ENCODE peak calls at places on chromosomes 11 and 22, in six cellular contexts. J is endothelial cell, N is fibroblast of the aortic adventitia, S is neural progenitor cell, F is adrenal gland, O is PC-3. X is an unnamed sample.

GRCh38 chr11:65479184-65480145 is 19.4 kb upstream of the MALAT1 start:
- DNase-seq in S (peak; percentile 74), F (no peak), O (no peak), J (no peak), N (peak; percentile 99), X (peak; percentile 22)

GRCh38 chr11:23897453-23898289 is 599.2 kb upstream of the LUZP2 start:
- DNase-seq in J (no peak), N (peak; percentile 55), F (no peak), O (peak; percentile 1), S (no peak), X (no peak)

GRCh38 chr11:90704510-90704909 is 481.7 kb upstream of the CHORDC1 start:
- DNase-seq in F (no peak), O (no peak), J (no peak), N (no peak), S (no peak), X (no peak)

GRCh38 chr11:64804346-64805210 is 1.6 kb upstream of the MAP4K2 start:
- DNase-seq in N (no peak), O (no peak), J (no peak), F (no peak), S (peak; percentile 41), X (no peak)

GRCh38 chr11:58498464-58498863 is 9.4 kb downstream of the OR5B21 start:
- DNase-seq in F (no peak), N (peak; percentile 11), S (no peak), O (no peak), J (no peak), X (no peak)

GRCh38 chr11:114256898-114257286 is 39.3 kb upstream of the NNMT start:
- DNase-seq in N (no peak), S (no peak), J (no peak), O (no peak), F (no peak), X (no peak)

GRCh38 chr22:25655536-25655935 is 86.5 kb upstream of the MYO18B start:
- DNase-seq in J (no peak), O (no peak), S (no peak), N (no peak), F (no peak), X (no peak)

GRCh38 chr11:110184974-110185597 is 91.9 kb downstream of the ZC3H12C start:
- DNase-seq in F (peak; percentile 71), N (peak; percentile 43), O (peak; percentile 82), J (no peak), S (no peak), X (no peak)

GRCh38 chr11:120058931-120059330 is 79.0 kb downstream of the TRIM29 start:
- DNase-seq in F (no peak), N (no peak), S (no peak), J (no peak), O (no peak), X (no peak)

GRCh38 chr11:13102865-13103539 is 93.9 kb downstream of the RASSF10 start:
- DNase-seq in N (no peak), J (no peak), S (no peak), O (no peak), F (no peak), X (no peak)

GRCh38 chr22:20641198-20641892 is 132.6 kb upstream of the SERPIND1 start:
- DNase-seq in N (no peak), O (no peak), F (no peak), S (no peak), J (no peak), X (no peak)

GRCh38 chr22:27474711-27475547 is 326.6 kb downstream of the MN1 start:
- DNase-seq in F (no peak), J (no peak), S (no peak), O (peak; percentile 97), N (peak; percentile 87), X (no peak)

GRCh38 chr11:118645066-118645715 is 34.3 kb downstream of the TREH start:
- DNase-seq in F (no peak), O (no peak), N (no peak), J (no peak), S (no peak), X (no peak)

GRCh38 chr11:90997241-90997640 is 774.4 kb upstream of the CHORDC1 start:
- DNase-seq in J (no peak), N (no peak), F (no peak), O (no peak), S (no peak), X (no peak)

GRCh38 chr22:40635940-40636379 is 559 bp downstream of the MRTFA start:
- DNase-seq in F (peak; percentile 40), S (no peak), O (no peak), N (peak; percentile 14), J (no peak), X (no peak)

GRCh38 chr11:130651266-130651855 is 202.9 kb downstream of the ADAMTS15 start:
- DNase-seq in S (peak; percentile 43), F (no peak), O (no peak), N (no peak), J (no peak), X (no peak)

GRCh38 chr11:79179087-79179486 is 261.7 kb downstream of the TENM4 start:
- DNase-seq in F (no peak), J (no peak), N (peak; percentile 11), S (no peak), O (no peak), X (no peak)

GRCh38 chr22:26550498-26551033 is 38.3 kb upstream of the TFIP11 start:
- DNase-seq in J (no peak), O (peak; percentile 3), N (peak; percentile 89), S (peak; percentile 55), F (peak; percentile 71), X (no peak)

DNA sequence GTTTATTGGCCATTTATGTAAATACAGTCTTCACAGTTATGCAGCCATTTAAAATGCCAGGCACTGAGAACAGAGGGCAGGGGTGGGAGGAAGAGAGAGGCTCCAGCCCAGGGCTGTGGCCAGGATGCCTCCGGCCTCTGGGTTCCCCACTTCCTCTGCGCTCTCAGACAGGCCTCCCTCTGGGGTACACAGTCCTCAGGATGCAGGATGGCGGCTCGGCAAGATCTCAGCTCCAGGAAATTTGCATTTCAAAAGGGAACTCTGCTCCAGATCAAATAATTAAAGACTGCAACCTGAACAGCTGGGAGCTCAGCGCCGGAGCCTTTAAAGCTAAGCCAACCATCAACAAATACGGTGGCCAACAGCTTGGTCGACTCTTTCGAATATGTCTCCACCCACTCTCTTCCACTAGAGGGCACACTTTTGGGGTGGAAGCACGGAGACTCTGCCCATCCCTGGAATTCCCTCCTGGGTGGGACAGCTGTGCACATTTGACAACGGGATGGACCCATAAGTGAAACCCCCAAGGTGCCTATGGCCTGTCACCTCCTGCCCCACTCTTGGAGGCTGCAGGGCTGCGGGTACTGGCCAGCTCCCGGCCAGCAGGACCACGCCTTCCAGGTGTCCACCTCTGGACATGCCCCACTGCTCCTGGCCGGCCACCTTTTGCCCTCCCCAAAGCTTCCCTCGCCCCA is 1044.7 kb downstream of the BRD1 start:
- DNase-seq in S (peak; percentile 73), O (no peak), N (no peak), F (peak; percentile 2), J (peak; percentile 44), X (peak; percentile 8)
- TF ChIP-seq CTCF in S (peak; percentile 70), O (peak; percentile 22), N (no peak), F (no peak), J (peak; percentile 68), X (no peak)

GRCh38 chr11:69050592-69051380 is 2.1 kb downstream of the TPCN2 start:
- DNase-seq in S (no peak), F (no peak), N (no peak), O (no peak), J (no peak), X (no peak)
- TF ChIP-seq CTCF in S (no peak), F (no peak), N (no peak), O (no peak), J (no peak), X (no peak)

DNA sequence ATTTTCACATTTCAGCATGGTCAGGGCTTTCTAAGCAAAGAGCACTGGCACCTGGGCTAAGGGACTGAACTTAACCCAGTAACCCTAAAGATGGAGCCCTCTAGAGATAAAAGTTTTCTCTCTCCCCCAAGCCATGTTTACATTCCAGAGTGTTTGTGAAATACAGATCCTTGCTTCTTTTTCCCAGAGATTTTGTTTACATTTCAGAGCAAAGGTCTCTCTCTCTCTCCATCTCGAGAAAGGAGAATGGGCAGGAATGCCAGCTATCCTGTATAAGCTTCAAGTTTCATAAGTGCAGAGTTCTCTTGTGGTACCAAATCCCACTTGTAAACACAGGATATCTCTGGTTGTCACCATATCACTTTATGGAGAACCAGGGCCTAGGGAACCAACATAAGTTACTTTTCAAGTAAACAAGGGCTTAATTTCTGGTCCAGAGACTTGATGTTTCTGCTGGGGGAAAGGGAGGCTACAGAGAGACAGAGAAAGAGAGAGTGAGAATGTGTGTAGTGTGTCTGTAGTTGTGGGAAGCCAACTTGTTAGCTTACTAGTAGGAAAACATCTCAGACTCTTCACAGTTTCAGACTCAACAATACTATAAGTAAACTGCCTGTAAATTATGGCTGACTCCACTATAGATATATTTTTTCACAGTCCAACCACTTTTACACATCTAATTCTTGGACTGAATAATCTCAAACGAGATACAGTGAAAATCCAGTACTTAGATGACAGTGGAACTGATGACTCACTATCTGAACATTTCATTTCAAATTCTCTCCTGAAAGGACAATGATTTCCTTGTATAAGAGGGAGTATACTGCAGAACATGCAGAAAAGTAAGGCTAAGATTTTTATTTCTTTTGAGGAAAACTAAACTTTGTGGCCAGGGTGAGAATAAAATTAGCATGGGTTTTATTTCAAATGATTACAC is 76.2 kb downstream of the ARHGAP32 start:
- DNase-seq in J (no peak), F (no peak), N (peak; percentile 67), S (no peak), O (peak; percentile 80), X (no peak)
- TF ChIP-seq CTCF in J (no peak), F (no peak), N (no peak), S (no peak), O (no peak), X (no peak)

GRCh38 chr11:102256251-102256650 is 61.0 kb upstream of the BIRC3 start:
- DNase-seq in S (no peak), F (no peak), N (no peak), J (no peak), O (peak; percentile 61), X (no peak)

GRCh38 chr11:102251423-102251822 is 65.9 kb upstream of the BIRC3 start:
- DNase-seq in J (no peak), N (no peak), F (no peak), O (no peak), S (no peak), X (no peak)

GRCh38 chr11:102253018-102253775 is 64.1 kb upstream of the BIRC3 start:
- DNase-seq in N (peak; percentile 25), O (no peak), F (no peak), S (no peak), J (no peak), X (no peak)

GRCh38 chr11:102252339-102252891 is 64.9 kb upstream of the BIRC3 start:
- DNase-seq in O (peak; percentile 39), F (no peak), N (no peak), S (no peak), J (no peak), X (no peak)

DNA sequence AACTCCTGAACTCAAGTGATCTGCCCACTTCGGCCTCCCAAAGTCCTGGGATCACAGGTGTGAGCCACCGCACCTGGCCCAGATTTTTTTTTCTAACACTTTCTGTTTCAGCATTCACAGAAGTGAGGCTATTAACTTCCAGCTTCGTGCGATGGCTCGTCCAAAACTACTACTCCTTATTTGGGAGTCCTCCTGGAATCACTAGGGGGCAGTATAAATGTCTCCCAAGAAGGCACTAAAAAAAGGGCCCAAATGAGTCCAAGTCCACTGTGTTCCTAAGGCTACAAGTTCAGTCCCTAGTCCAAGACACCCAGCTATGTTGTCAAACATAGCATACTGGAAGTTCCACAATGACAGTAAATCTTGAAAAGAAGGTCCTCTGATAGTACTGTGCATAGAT is 63.2 kb upstream of the BIRC3 start:
- DNase-seq in F (no peak), N (no peak), S (peak; percentile 40), O (peak; percentile 47), J (no peak), X (no peak)
- TF ChIP-seq CTCF in F (peak; percentile 29), N (peak; percentile 9), S (peak; percentile 59), O (peak; percentile 66), J (peak; percentile 33), X (peak; percentile 27)